ENCODE peak calls at places on chromosomes 7 and 10, in seven cellular contexts. One of them, this sample, is unnamed.

GRCh38 chr10:103714232-103714891 is 141.0 kb downstream of the SH3PXD2A start:
- DNase-seq in HTR-8/SVneo: no peak
- DNase-seq in AG09309: no peak
- DNase-seq in GM13976: no peak
- DNase-seq in GM20000: no peak
- DNase-seq in NB4: no peak
- DNase-seq in RPMI7951: no peak
- DNase-seq in this sample: no peak

GRCh38 chr7:131931368-131931767 is 374.9 kb upstream of the PODXL start:
- DNase-seq in HTR-8/SVneo: no peak
- DNase-seq in AG09309: no peak
- DNase-seq in GM13976: no peak
- DNase-seq in GM20000: no peak
- DNase-seq in NB4: no peak
- DNase-seq in RPMI7951: peak; percentile 13
- DNase-seq in this sample: no peak

GRCh38 chr7:157764193-157764592 is 427.4 kb downstream of the DNAJB6 start:
- DNase-seq in HTR-8/SVneo: no peak
- DNase-seq in AG09309: no peak
- DNase-seq in GM13976: no peak
- DNase-seq in GM20000: no peak
- DNase-seq in NB4: no peak
- DNase-seq in RPMI7951: no peak
- DNase-seq in this sample: no peak

GRCh38 chr10:3068968-3069737 is 1.8 kb downstream of the PFKP start:
- DNase-seq in HTR-8/SVneo: peak; percentile 57
- DNase-seq in AG09309: no peak
- DNase-seq in GM13976: peak; percentile 67
- DNase-seq in GM20000: peak; percentile 79
- DNase-seq in NB4: peak; percentile 24
- DNase-seq in RPMI7951: no peak
- DNase-seq in this sample: no peak

GRCh38 chr10:570631-571565 is 118.6 kb downstream of the DIP2C start:
- DNase-seq in HTR-8/SVneo: no peak
- DNase-seq in AG09309: no peak
- DNase-seq in GM13976: no peak
- DNase-seq in GM20000: no peak
- DNase-seq in NB4: no peak
- DNase-seq in RPMI7951: no peak
- DNase-seq in this sample: no peak

GRCh38 chr10:80664071-80664680 is 126.5 kb downstream of the SH2D4B start:
- DNase-seq in HTR-8/SVneo: peak; percentile 64
- DNase-seq in AG09309: no peak
- DNase-seq in GM13976: peak; percentile 60
- DNase-seq in GM20000: peak; percentile 60
- DNase-seq in NB4: peak; percentile 65
- DNase-seq in RPMI7951: peak; percentile 52
- DNase-seq in this sample: peak; percentile 0

GRCh38 chr7:23544913-23545354 is 13.2 kb upstream of the TRA2A start:
- DNase-seq in HTR-8/SVneo: no peak
- DNase-seq in AG09309: no peak
- DNase-seq in GM13976: peak; percentile 45
- DNase-seq in GM20000: peak; percentile 32
- DNase-seq in NB4: peak; percentile 83
- DNase-seq in RPMI7951: peak; percentile 65
- DNase-seq in this sample: no peak

GRCh38 chr7:55265836-55266235 is 99.3 kb upstream of the LANCL2 start:
- DNase-seq in HTR-8/SVneo: no peak
- DNase-seq in AG09309: no peak
- DNase-seq in GM13976: no peak
- DNase-seq in GM20000: no peak
- DNase-seq in NB4: no peak
- DNase-seq in RPMI7951: no peak
- DNase-seq in this sample: no peak

GRCh38 chr7:79282882-79283602 is 170.4 kb downstream of the MAGI2 start:
- DNase-seq in HTR-8/SVneo: no peak
- DNase-seq in AG09309: peak; percentile 65
- DNase-seq in GM13976: no peak
- DNase-seq in GM20000: no peak
- DNase-seq in NB4: no peak
- DNase-seq in RPMI7951: no peak
- DNase-seq in this sample: no peak

GRCh38 chr7:36809064-36809463 is 84.8 kb upstream of the AOAH start:
- DNase-seq in HTR-8/SVneo: no peak
- DNase-seq in AG09309: no peak
- DNase-seq in GM13976: no peak
- DNase-seq in GM20000: no peak
- DNase-seq in NB4: no peak
- DNase-seq in RPMI7951: no peak
- DNase-seq in this sample: no peak

GRCh38 chr7:82506702-82507101 is 63.1 kb upstream of the CACNA2D1 start:
- DNase-seq in HTR-8/SVneo: no peak
- DNase-seq in AG09309: no peak
- DNase-seq in GM13976: no peak
- DNase-seq in GM20000: no peak
- DNase-seq in NB4: no peak
- DNase-seq in RPMI7951: peak; percentile 2
- DNase-seq in this sample: no peak

GRCh38 chr7:18064242-18064838 is 36.7 kb upstream of the PRPS1L1 start:
- DNase-seq in HTR-8/SVneo: no peak
- DNase-seq in AG09309: no peak
- DNase-seq in GM13976: no peak
- DNase-seq in GM20000: peak; percentile 13
- DNase-seq in NB4: peak; percentile 50
- DNase-seq in RPMI7951: peak; percentile 37
- DNase-seq in this sample: no peak

This sample was measured in activated CD8-positive, alpha-beta memory T cell treated with anti-CD3 and anti-CD28 coated beads for 4 hours.